ENCODE peak calls at places on chromosomes 3 and 15, in five cellular contexts. E is gastrocnemius medialis; X is cardiac muscle cell; F is CD8-positive, alpha-beta T cell; T is tibial artery. L is an unnamed sample.

GRCh38 chr3:43317461-43318316 is 31.3 kb downstream of the SNRK start:
- DNase-seq in E (no peak), X (peak; percentile 33), F (no peak), T (no peak), L (no peak)

GRCh38 chr15:97995881-97996603 is 35.5 kb downstream of the ARRDC4 start:
- DNase-seq in E (no peak), X (no peak), F (no peak), T (no peak), L (no peak)

GRCh38 chr3:148178508-148178907 is 519.2 kb upstream of the AGTR1 start:
- DNase-seq in E (no peak), X (peak; percentile 32), F (no peak), T (no peak), L (no peak)

GRCh38 chr3:126852536-126852935 is 130.4 kb upstream of the PLXNA1 start:
- DNase-seq in E (no peak), X (no peak), F (no peak), T (no peak), L (no peak)

GRCh38 chr3:8657804-8658311 is 13.3 kb upstream of the SSUH2 start:
- DNase-seq in E (no peak), X (peak; percentile 22), F (no peak), T (no peak), L (no peak)

GRCh38 chr3:5840091-5840490 is 652.6 kb downstream of the EDEM1 start:
- DNase-seq in E (no peak), X (no peak), F (no peak), T (no peak), L (no peak)

GRCh38 chr15:68204776-68205557 is at the start of gene CALML4:
- DNase-seq in E (peak; percentile 48), X (peak; percentile 48), F (no peak), T (peak; percentile 66), L (no peak)

GRCh38 chr3:121736112-121736511 is 13.4 kb downstream of the GOLGB1 start:
- DNase-seq in E (no peak), X (no peak), F (no peak), T (no peak), L (no peak)

GRCh38 chr3:153595186-153595815 is 433.3 kb downstream of the RAP2B start:
- DNase-seq in E (no peak), X (peak; percentile 64), F (no peak), T (no peak), L (peak; percentile 11)

GRCh38 chr15:58228708-58229107 is 90.5 kb downstream of the AQP9 start:
- DNase-seq in E (peak; percentile 79), X (peak; percentile 85), F (no peak), T (no peak), L (peak; percentile 59)

GRCh38 chr3:197600796-197601565 is 45.2 kb upstream of the BDH1 start:
- DNase-seq in E (no peak), X (no peak), F (no peak), T (no peak), L (no peak)

GRCh38 chr15:65374334-65374733 is 3.5 kb downstream of the IGDCC3 start:
- DNase-seq in E (no peak), X (no peak), F (no peak), T (no peak), L (no peak)
- H3K27me3 ChIP-seq in E (peaks cover 22% of the 10 kb centered on the region), X (no peaks in the 10 kb centered on the region), F (peaks cover 17% of the 10 kb centered on the region), T (no peaks in the 10 kb centered on the region), L (peaks cover 56% of the 10 kb centered on the region)

GRCh38 chr15:82808634-82809041 is 790 bp upstream of the WHAMM start:
- DNase-seq in E (no peak), X (no peak), F (no peak), T (no peak), L (no peak)

GRCh38 chr15:82810061-82810862 is 834 bp downstream of the WHAMM start:
- DNase-seq in E (no peak), X (peak; percentile 77), F (peak; percentile 21), T (no peak), L (no peak)

GRCh38 chr15:82809308-82810060 is at the start of gene WHAMM:
- DNase-seq in E (peak; percentile 100), X (peak; percentile 99), F (peak; percentile 91), T (peak; percentile 100), L (peak; percentile 94)

GRCh38 chr15:82810863-82811421 is 1.5 kb downstream of the WHAMM start:
- DNase-seq in E (no peak), X (no peak), F (peak; percentile 15), T (no peak), L (no peak)

GRCh38 chr15:82812994-82813393 is 3.6 kb downstream of the WHAMM start:
- DNase-seq in E (no peak), X (no peak), F (no peak), T (no peak), L (no peak)
- H3K27ac ChIP-seq in E (peak overlapping the region; percentile 99), X (no peak overlapping the region), F (peak overlapping the region; percentile 9), T (no peak overlapping the region), L (no peak overlapping the region)

GRCh38 chr3:36428444-36428843 is 48.1 kb downstream of the STAC start:
- DNase-seq in E (no peak), X (no peak), F (no peak), T (no peak), L (no peak)

GRCh38 chr3:36434682-36435426 is 54.5 kb downstream of the STAC start:
- DNase-seq in E (no peak), X (peak; percentile 57), F (no peak), T (no peak), L (no peak)

DNA sequence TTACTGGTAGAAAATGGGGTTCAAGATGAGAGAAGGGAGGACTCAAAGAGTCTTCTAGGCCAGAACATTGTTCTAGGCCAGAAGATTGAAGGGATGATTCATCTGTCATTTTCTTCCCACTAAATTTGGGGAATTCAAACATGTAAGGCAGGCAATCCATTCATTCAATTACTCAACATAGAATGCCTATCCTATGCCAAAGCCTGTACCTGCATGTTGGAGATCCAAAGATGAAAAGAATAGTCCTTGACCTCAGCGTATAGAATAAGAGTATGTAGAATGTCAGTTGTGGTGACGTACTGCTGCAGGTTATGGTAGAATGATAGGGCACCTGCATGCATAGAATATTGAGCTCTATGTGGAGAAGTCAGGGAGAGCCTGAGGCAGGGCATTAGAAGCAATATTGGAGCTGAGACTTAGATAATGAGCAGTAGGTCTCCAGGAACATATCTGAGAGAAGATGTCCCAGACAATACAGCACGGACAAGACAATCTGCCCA is 49.7 kb downstream of the STAC start:
- DNase-seq in E (no peak), X (no peak), F (no peak), T (no peak), L (no peak)
- H3K27me3 ChIP-seq in E (no peaks in the 10 kb centered on the region), X (no peaks in the 10 kb centered on the region), F (no peaks in the 10 kb centered on the region), T (no peaks in the 10 kb centered on the region), L (no peaks in the 10 kb centered on the region)

DNA sequence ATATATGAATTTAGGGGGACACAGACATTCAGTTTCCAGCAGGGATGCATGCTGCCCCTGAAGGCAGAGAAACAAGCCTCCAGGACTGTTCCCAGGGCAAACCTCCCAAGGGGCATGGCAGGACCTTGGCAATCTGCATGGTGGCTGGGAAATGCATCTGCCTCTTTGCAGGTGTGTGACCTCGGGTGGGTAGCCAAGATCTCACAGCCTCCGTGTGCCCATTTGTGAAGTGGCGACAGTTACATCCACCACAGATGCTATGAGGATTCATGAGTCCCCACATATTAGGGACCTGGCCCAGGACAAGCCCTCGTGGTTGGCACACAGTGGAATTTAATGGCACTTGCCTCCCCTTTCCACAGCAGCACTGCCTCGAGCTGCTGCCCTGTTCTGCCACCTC is 29.9 kb downstream of the SLC28A1 start:
- DNase-seq in E (no peak), X (no peak), F (no peak), T (no peak), L (no peak)
- H3K27ac ChIP-seq in E (peak overlapping the region; percentile 89), X (peak overlapping the region; percentile 96), F (no peak overlapping the region), T (peak overlapping the region; percentile 84), L (no peak overlapping the region)

GRCh38 chr15:52789601-52790165 is 453 bp downstream of the ONECUT1 start:
- DNase-seq in E (no peak), X (peak; percentile 36), F (no peak), T (no peak), L (no peak)
- H3K27me3 ChIP-seq in E (peaks cover 76% of the 10 kb centered on the region), X (peaks cover 99% of the 10 kb centered on the region), F (peaks cover 34% of the 10 kb centered on the region), T (peaks cover 15% of the 10 kb centered on the region), L (peaks cover 87% of the 10 kb centered on the region)

DNA sequence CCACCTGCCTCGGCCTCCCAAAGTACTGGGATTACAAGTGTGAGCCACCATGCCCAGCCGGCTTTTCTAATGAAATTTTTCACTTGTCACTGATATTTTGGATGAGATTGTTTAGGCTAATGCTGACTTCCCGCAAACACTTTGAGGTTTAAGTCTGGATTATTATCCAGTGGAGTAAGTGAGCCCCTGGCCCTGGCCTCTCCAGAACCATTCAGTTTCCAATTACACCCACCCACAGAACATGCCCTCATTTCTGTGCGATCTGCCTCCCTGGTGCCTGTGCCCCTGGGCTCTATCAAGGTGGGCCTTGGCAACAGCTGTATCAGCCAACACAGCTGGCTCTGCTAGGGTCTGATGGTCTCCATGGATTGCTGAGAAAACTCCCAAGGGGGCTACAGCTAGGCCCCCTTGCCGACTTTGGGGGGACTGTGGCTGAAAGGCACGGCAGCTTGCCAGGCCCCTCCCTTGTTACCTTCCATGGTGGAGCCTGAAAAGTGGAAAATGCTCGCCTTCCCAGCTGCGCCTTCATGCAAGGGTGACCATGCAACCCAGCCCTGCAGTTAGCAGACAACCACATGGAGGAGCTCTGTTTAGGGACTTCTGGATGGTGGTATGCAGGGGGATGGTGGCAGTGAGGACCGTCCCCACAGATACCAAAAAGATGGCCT is 288.9 kb downstream of the FAM43A start:
- DNase-seq in E (no peak), X (no peak), F (no peak), T (no peak), L (no peak)
- H3K27ac ChIP-seq in E (no peak overlapping the region), X (no peak overlapping the region), F (no peak overlapping the region), T (peak overlapping the region; percentile 48), L (no peak overlapping the region)

DNA sequence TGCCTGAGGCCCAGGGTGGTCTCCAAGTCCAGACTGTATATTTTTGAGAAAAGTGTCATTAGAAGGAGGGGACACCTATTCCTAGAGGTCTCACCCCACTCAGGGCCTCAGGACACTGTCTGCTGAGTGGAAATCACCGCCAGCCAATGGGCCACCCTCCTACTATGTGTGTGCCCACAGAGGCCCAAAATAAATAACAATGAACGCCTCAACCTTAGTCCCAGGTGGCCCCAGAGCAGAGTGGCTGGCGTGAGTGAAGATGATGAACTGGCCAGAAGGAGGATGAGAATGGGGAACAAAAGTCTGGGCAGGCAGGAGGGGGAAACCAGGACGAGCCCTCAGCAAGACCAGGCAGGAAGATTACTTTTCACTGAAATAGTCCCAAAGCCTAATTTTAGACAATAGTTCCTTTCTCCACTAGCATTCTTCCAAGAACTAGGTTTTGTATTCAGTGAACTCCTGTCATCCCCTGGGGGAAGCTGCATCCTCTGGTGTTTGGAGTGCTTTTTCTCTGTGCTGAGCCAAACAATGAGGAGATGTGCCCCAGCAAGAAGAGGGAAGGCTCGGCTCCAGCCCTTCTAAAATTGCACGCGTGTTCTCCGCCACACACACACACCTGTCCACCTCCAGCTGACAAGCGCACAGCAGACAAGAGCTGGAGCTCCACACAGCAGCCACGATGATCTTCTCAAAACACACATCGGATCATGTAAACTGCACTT is 72.3 kb downstream of the ADCY5 start:
- DNase-seq in E (no peak), X (no peak), F (no peak), T (no peak), L (no peak)
- H3K27me3 ChIP-seq in E (no peaks in the 10 kb centered on the region), X (no peaks in the 10 kb centered on the region), F (no peaks in the 10 kb centered on the region), T (no peaks in the 10 kb centered on the region), L (peaks cover 60% of the 10 kb centered on the region)

GRCh38 chr15:74783808-74784175 is 1.9 kb downstream of the CSK start:
- DNase-seq in E (no peak), X (no peak), F (no peak), T (no peak), L (no peak)
- H3K27ac ChIP-seq in E (peak overlapping the region; percentile 70), X (no peak overlapping the region), F (peak overlapping the region; percentile 74), T (peak overlapping the region; percentile 74), L (no peak overlapping the region)

L was measured in AG04450.